ENCODE peak calls at places on chromosomes 16 and 17, in four cellular contexts. One of them, this sample, is unnamed.

GRCh38 chr16:11665071-11665491 is 3.2 kb upstream of the SNN start:
- DNase-seq in ascending aorta: no peak
- DNase-seq in AG04450: no peak
- DNase-seq in choroid plexus epithelial cell: no peak
- DNase-seq in this sample: no peak

GRCh38 chr17:44738214-44738906 is 20.4 kb upstream of the ADAM11 start:
- DNase-seq in ascending aorta: no peak
- DNase-seq in choroid plexus epithelial cell: no peak
- DNase-seq in AG04450: no peak
- DNase-seq in this sample: no peak

GRCh38 chr16:69243479-69243878 is 56.5 kb downstream of the SNTB2 start:
- DNase-seq in ascending aorta: no peak
- DNase-seq in choroid plexus epithelial cell: peak
- DNase-seq in AG04450: peak
- DNase-seq in this sample: no peak

GRCh38 chr17:38706625-38707298 is 1.7 kb downstream of the MLLT6 start:
- DNase-seq in AG04450: no peak
- DNase-seq in ascending aorta: no peak
- DNase-seq in choroid plexus epithelial cell: no peak
- DNase-seq in this sample: no peak

GRCh38 chr16:1428511-1428910 is 2.4 kb upstream of the PERCC1 start:
- DNase-seq in ascending aorta: no peak
- DNase-seq in AG04450: no peak
- DNase-seq in choroid plexus epithelial cell: peak
- DNase-seq in this sample: no peak

GRCh38 chr16:67431077-67431804 is at the start of gene HSD11B2:
- DNase-seq in ascending aorta: no peak
- DNase-seq in AG04450: no peak
- DNase-seq in choroid plexus epithelial cell: peak
- DNase-seq in this sample: peak

GRCh38 chr16:9885457-9885856 is 296.8 kb downstream of the GRIN2A start:
- DNase-seq in AG04450: no peak
- DNase-seq in choroid plexus epithelial cell: no peak
- DNase-seq in ascending aorta: no peak
- DNase-seq in this sample: no peak

GRCh38 chr16:69833791-69834282 is 71.7 kb downstream of the WWP2 start:
- DNase-seq in ascending aorta: no peak
- DNase-seq in choroid plexus epithelial cell: no peak
- DNase-seq in AG04450: no peak
- DNase-seq in this sample: no peak

GRCh38 chr17:73103661-73104335 is 11.3 kb upstream of the SLC39A11 start:
- DNase-seq in ascending aorta: no peak
- DNase-seq in AG04450: no peak
- DNase-seq in choroid plexus epithelial cell: peak
- DNase-seq in this sample: peak

GRCh38 chr17:7549401-7550055 is 670 bp downstream of the TNFSF12 start:
- DNase-seq in ascending aorta: no peak
- DNase-seq in AG04450: no peak
- DNase-seq in choroid plexus epithelial cell: no peak
- DNase-seq in this sample: peak

GRCh38 chr16:476039-476438 is 50.6 kb downstream of the RAB11FIP3 start:
- DNase-seq in choroid plexus epithelial cell: peak
- DNase-seq in AG04450: no peak
- DNase-seq in ascending aorta: no peak
- DNase-seq in this sample: no peak